ENCODE peak calls at places on chromosomes 6 and 20, in ten cellular contexts. One of them, this sample, is unnamed.

GRCh38 chr6:156686429-156686939 is 90.7 kb upstream of the ARID1B start:
- DNase-seq in upper lobe of right lung: no peak
- DNase-seq in fibroblast of villous mesenchyme: peak
- DNase-seq in GM23338: peak
- DNase-seq in AG09309: no peak
- DNase-seq in NB4: peak
- DNase-seq in SK-MEL-5: peak
- DNase-seq in Calu3: peak
- DNase-seq in stimulated activated CD4-positive, alpha-beta T cell treated with anti-CD3 and anti-CD28 coated beads, Interleukin-1b, Interleukin-23, amount 100 ng/mL, for 24 hours: no peak
- DNase-seq in glomerular endothelial cell: no peak
- DNase-seq in this sample: peak

GRCh38 chr6:113190170-113190569 is 667.0 kb upstream of the MARCKS start:
- DNase-seq in stimulated activated CD4-positive, alpha-beta T cell treated with anti-CD3 and anti-CD28 coated beads, Interleukin-1b, Interleukin-23, amount 100 ng/mL, for 24 hours: no peak
- DNase-seq in AG09309: no peak
- DNase-seq in GM23338: peak
- DNase-seq in glomerular endothelial cell: no peak
- DNase-seq in SK-MEL-5: peak
- DNase-seq in NB4: peak
- DNase-seq in Calu3: no peak
- DNase-seq in upper lobe of right lung: no peak
- DNase-seq in fibroblast of villous mesenchyme: no peak
- DNase-seq in this sample: no peak

GRCh38 chr6:56637640-56638039 is 5.0 kb downstream of the DST start:
- DNase-seq in stimulated activated CD4-positive, alpha-beta T cell treated with anti-CD3 and anti-CD28 coated beads, Interleukin-1b, Interleukin-23, amount 100 ng/mL, for 24 hours: no peak
- DNase-seq in fibroblast of villous mesenchyme: peak
- DNase-seq in GM23338: peak
- DNase-seq in upper lobe of right lung: no peak
- DNase-seq in glomerular endothelial cell: no peak
- DNase-seq in AG09309: peak
- DNase-seq in SK-MEL-5: peak
- DNase-seq in Calu3: no peak
- DNase-seq in NB4: peak
- DNase-seq in this sample: no peak

GRCh38 chr6:154138806-154139205 is 99.8 kb downstream of the OPRM1 start:
- DNase-seq in upper lobe of right lung: no peak
- DNase-seq in glomerular endothelial cell: no peak
- DNase-seq in GM23338: no peak
- DNase-seq in fibroblast of villous mesenchyme: no peak
- DNase-seq in AG09309: no peak
- DNase-seq in NB4: peak
- DNase-seq in SK-MEL-5: no peak
- DNase-seq in Calu3: no peak
- DNase-seq in stimulated activated CD4-positive, alpha-beta T cell treated with anti-CD3 and anti-CD28 coated beads, Interleukin-1b, Interleukin-23, amount 100 ng/mL, for 24 hours: no peak
- DNase-seq in this sample: no peak

GRCh38 chr20:58039569-58040092 is 188.8 kb downstream of the ANKRD60 start:
- DNase-seq in fibroblast of villous mesenchyme: no peak
- DNase-seq in Calu3: no peak
- DNase-seq in NB4: no peak
- DNase-seq in GM23338: no peak
- DNase-seq in SK-MEL-5: peak
- DNase-seq in stimulated activated CD4-positive, alpha-beta T cell treated with anti-CD3 and anti-CD28 coated beads, Interleukin-1b, Interleukin-23, amount 100 ng/mL, for 24 hours: no peak
- DNase-seq in upper lobe of right lung: no peak
- DNase-seq in glomerular endothelial cell: no peak
- DNase-seq in AG09309: no peak
- DNase-seq in this sample: no peak

GRCh38 chr6:34052071-34052825 is 93.6 kb downstream of the GRM4 start:
- DNase-seq in GM23338: no peak
- DNase-seq in SK-MEL-5: no peak
- DNase-seq in AG09309: no peak
- DNase-seq in upper lobe of right lung: no peak
- DNase-seq in stimulated activated CD4-positive, alpha-beta T cell treated with anti-CD3 and anti-CD28 coated beads, Interleukin-1b, Interleukin-23, amount 100 ng/mL, for 24 hours: no peak
- DNase-seq in Calu3: no peak
- DNase-seq in fibroblast of villous mesenchyme: no peak
- DNase-seq in NB4: no peak
- DNase-seq in glomerular endothelial cell: no peak
- DNase-seq in this sample: no peak

GRCh38 chr6:141208101-141208500 is 924.6 kb upstream of the GJE1 start:
- DNase-seq in SK-MEL-5: no peak
- DNase-seq in glomerular endothelial cell: no peak
- DNase-seq in NB4: no peak
- DNase-seq in upper lobe of right lung: no peak
- DNase-seq in AG09309: no peak
- DNase-seq in fibroblast of villous mesenchyme: no peak
- DNase-seq in Calu3: no peak
- DNase-seq in stimulated activated CD4-positive, alpha-beta T cell treated with anti-CD3 and anti-CD28 coated beads, Interleukin-1b, Interleukin-23, amount 100 ng/mL, for 24 hours: no peak
- DNase-seq in GM23338: no peak
- DNase-seq in this sample: no peak

GRCh38 chr6:93376026-93376540 is 43.3 kb downstream of the EPHA7 start:
- DNase-seq in GM23338: no peak
- DNase-seq in upper lobe of right lung: no peak
- DNase-seq in AG09309: no peak
- DNase-seq in NB4: no peak
- DNase-seq in SK-MEL-5: no peak
- DNase-seq in glomerular endothelial cell: no peak
- DNase-seq in stimulated activated CD4-positive, alpha-beta T cell treated with anti-CD3 and anti-CD28 coated beads, Interleukin-1b, Interleukin-23, amount 100 ng/mL, for 24 hours: no peak
- DNase-seq in Calu3: no peak
- DNase-seq in fibroblast of villous mesenchyme: no peak
- DNase-seq in this sample: no peak

GRCh38 chr20:23114018-23114417 is 27.9 kb upstream of the CD93 start:
- DNase-seq in fibroblast of villous mesenchyme: no peak
- DNase-seq in NB4: peak
- DNase-seq in Calu3: no peak
- DNase-seq in stimulated activated CD4-positive, alpha-beta T cell treated with anti-CD3 and anti-CD28 coated beads, Interleukin-1b, Interleukin-23, amount 100 ng/mL, for 24 hours: no peak
- DNase-seq in SK-MEL-5: no peak
- DNase-seq in upper lobe of right lung: peak
- DNase-seq in GM23338: no peak
- DNase-seq in AG09309: no peak
- DNase-seq in glomerular endothelial cell: no peak
- DNase-seq in this sample: no peak

GRCh38 chr6:127812985-127813681 is 87.7 kb downstream of the THEMIS start:
- DNase-seq in GM23338: no peak
- DNase-seq in fibroblast of villous mesenchyme: no peak
- DNase-seq in stimulated activated CD4-positive, alpha-beta T cell treated with anti-CD3 and anti-CD28 coated beads, Interleukin-1b, Interleukin-23, amount 100 ng/mL, for 24 hours: no peak
- DNase-seq in Calu3: no peak
- DNase-seq in upper lobe of right lung: no peak
- DNase-seq in NB4: no peak
- DNase-seq in glomerular endothelial cell: no peak
- DNase-seq in SK-MEL-5: no peak
- DNase-seq in AG09309: no peak
- DNase-seq in this sample: no peak

GRCh38 chr6:5582758-5583157 is 321.4 kb downstream of the FARS2 start:
- DNase-seq in GM23338: no peak
- DNase-seq in glomerular endothelial cell: no peak
- DNase-seq in NB4: peak
- DNase-seq in AG09309: no peak
- DNase-seq in upper lobe of right lung: no peak
- DNase-seq in stimulated activated CD4-positive, alpha-beta T cell treated with anti-CD3 and anti-CD28 coated beads, Interleukin-1b, Interleukin-23, amount 100 ng/mL, for 24 hours: no peak
- DNase-seq in Calu3: no peak
- DNase-seq in SK-MEL-5: peak
- DNase-seq in fibroblast of villous mesenchyme: peak
- DNase-seq in this sample: no peak

GRCh38 chr20:62925420-62926228 is 681 bp downstream of the DIDO1 start:
- DNase-seq in SK-MEL-5: no peak
- DNase-seq in Calu3: peak
- DNase-seq in AG09309: no peak
- DNase-seq in NB4: peak
- DNase-seq in stimulated activated CD4-positive, alpha-beta T cell treated with anti-CD3 and anti-CD28 coated beads, Interleukin-1b, Interleukin-23, amount 100 ng/mL, for 24 hours: no peak
- DNase-seq in glomerular endothelial cell: no peak
- DNase-seq in GM23338: no peak
- DNase-seq in fibroblast of villous mesenchyme: peak
- DNase-seq in upper lobe of right lung: peak
- DNase-seq in this sample: peak

GRCh38 chr20:23257106-23257761 is 93.4 kb upstream of the NXT1 start:
- DNase-seq in GM23338: no peak
- DNase-seq in upper lobe of right lung: no peak
- DNase-seq in SK-MEL-5: no peak
- DNase-seq in fibroblast of villous mesenchyme: peak
- DNase-seq in glomerular endothelial cell: no peak
- DNase-seq in stimulated activated CD4-positive, alpha-beta T cell treated with anti-CD3 and anti-CD28 coated beads, Interleukin-1b, Interleukin-23, amount 100 ng/mL, for 24 hours: no peak
- DNase-seq in Calu3: no peak
- DNase-seq in AG09309: no peak
- DNase-seq in NB4: no peak
- DNase-seq in this sample: no peak

GRCh38 chr20:32823078-32823477 is 3.3 kb downstream of the MAPRE1 start:
- DNase-seq in fibroblast of villous mesenchyme: peak
- DNase-seq in Calu3: peak
- DNase-seq in upper lobe of right lung: no peak
- DNase-seq in glomerular endothelial cell: no peak
- DNase-seq in stimulated activated CD4-positive, alpha-beta T cell treated with anti-CD3 and anti-CD28 coated beads, Interleukin-1b, Interleukin-23, amount 100 ng/mL, for 24 hours: no peak
- DNase-seq in SK-MEL-5: no peak
- DNase-seq in NB4: peak
- DNase-seq in GM23338: no peak
- DNase-seq in AG09309: peak
- DNase-seq in this sample: peak

GRCh38 chr6:7813704-7814103 is 87.8 kb downstream of the BMP6 start:
- DNase-seq in Calu3: peak
- DNase-seq in glomerular endothelial cell: no peak
- DNase-seq in stimulated activated CD4-positive, alpha-beta T cell treated with anti-CD3 and anti-CD28 coated beads, Interleukin-1b, Interleukin-23, amount 100 ng/mL, for 24 hours: no peak
- DNase-seq in upper lobe of right lung: no peak
- DNase-seq in fibroblast of villous mesenchyme: no peak
- DNase-seq in GM23338: peak
- DNase-seq in NB4: no peak
- DNase-seq in AG09309: no peak
- DNase-seq in SK-MEL-5: peak
- DNase-seq in this sample: no peak

This sample was measured in stimulated activated effector memory CD8-positive, alpha-beta T cell treated with anti-CD3 and anti-CD28 coated beads, Interleukin-12 subunit alpha, Interleukin-12 subunit beta, amount 100 ng/mL, for 72 hours.